ENCODE peak calls at places on chromosomes 11 and 22, in nine cellular contexts. One of them, this sample, is unnamed.

GRCh38 chr11:21133722-21134121 is 464.3 kb downstream of the NELL1 start:
- DNase-seq in fibroblast of the aortic adventitia: no peak
- DNase-seq in heart left ventricle: no peak
- DNase-seq in RWPE1: no peak
- DNase-seq in lower lobe of right lung: no peak
- DNase-seq in tibial nerve: no peak
- DNase-seq in brain microvascular endothelial cell: no peak
- DNase-seq in activated B cell treated with CpG ODN at 0.5 μM for 24 hours: no peak
- DNase-seq in astrocyte of the spinal cord: no peak
- DNase-seq in this sample: no peak

GRCh38 chr22:16601437-16602223 is 9.0 kb upstream of the CCT8L2 start:
- DNase-seq in fibroblast of the aortic adventitia: peak
- DNase-seq in heart left ventricle: peak
- DNase-seq in RWPE1: no peak
- DNase-seq in lower lobe of right lung: peak
- DNase-seq in tibial nerve: no peak
- DNase-seq in brain microvascular endothelial cell: no peak
- DNase-seq in activated B cell treated with CpG ODN at 0.5 μM for 24 hours: no peak
- DNase-seq in astrocyte of the spinal cord: no peak
- DNase-seq in this sample: no peak

GRCh38 chr22:23218867-23219251 is 38.5 kb downstream of the BCR start:
- DNase-seq in fibroblast of the aortic adventitia: no peak
- DNase-seq in heart left ventricle: no peak
- DNase-seq in RWPE1: no peak
- DNase-seq in lower lobe of right lung: peak
- DNase-seq in tibial nerve: no peak
- DNase-seq in brain microvascular endothelial cell: no peak
- DNase-seq in activated B cell treated with CpG ODN at 0.5 μM for 24 hours: no peak
- DNase-seq in astrocyte of the spinal cord: peak
- DNase-seq in this sample: peak

GRCh38 chr11:115775846-115776245 is 271.6 kb upstream of the CADM1 start:
- DNase-seq in fibroblast of the aortic adventitia: no peak
- DNase-seq in heart left ventricle: no peak
- DNase-seq in RWPE1: no peak
- DNase-seq in lower lobe of right lung: no peak
- DNase-seq in tibial nerve: no peak
- DNase-seq in brain microvascular endothelial cell: no peak
- DNase-seq in activated B cell treated with CpG ODN at 0.5 μM for 24 hours: no peak
- DNase-seq in astrocyte of the spinal cord: no peak
- DNase-seq in this sample: no peak

GRCh38 chr11:114239632-114240224 is 56.5 kb upstream of the NNMT start:
- DNase-seq in fibroblast of the aortic adventitia: no peak
- DNase-seq in heart left ventricle: no peak
- DNase-seq in RWPE1: no peak
- DNase-seq in lower lobe of right lung: no peak
- DNase-seq in tibial nerve: no peak
- DNase-seq in brain microvascular endothelial cell: no peak
- DNase-seq in activated B cell treated with CpG ODN at 0.5 μM for 24 hours: no peak
- DNase-seq in astrocyte of the spinal cord: no peak
- DNase-seq in this sample: no peak

GRCh38 chr11:30342736-30343166 is 19.8 kb downstream of the ARL14EP start:
- DNase-seq in fibroblast of the aortic adventitia: no peak
- DNase-seq in heart left ventricle: no peak
- DNase-seq in RWPE1: no peak
- DNase-seq in lower lobe of right lung: no peak
- DNase-seq in tibial nerve: no peak
- DNase-seq in brain microvascular endothelial cell: no peak
- DNase-seq in activated B cell treated with CpG ODN at 0.5 μM for 24 hours: no peak
- DNase-seq in astrocyte of the spinal cord: no peak
- DNase-seq in this sample: no peak

GRCh38 chr22:30949934-30950660 is 18.5 kb downstream of the MORC2 start:
- DNase-seq in fibroblast of the aortic adventitia: no peak
- DNase-seq in heart left ventricle: no peak
- DNase-seq in RWPE1: no peak
- DNase-seq in lower lobe of right lung: no peak
- DNase-seq in tibial nerve: no peak
- DNase-seq in brain microvascular endothelial cell: no peak
- DNase-seq in activated B cell treated with CpG ODN at 0.5 μM for 24 hours: no peak
- DNase-seq in astrocyte of the spinal cord: no peak
- DNase-seq in this sample: no peak

GRCh38 chr11:83827940-83828554 is 541.9 kb upstream of the CCDC90B start:
- DNase-seq in fibroblast of the aortic adventitia: peak
- DNase-seq in heart left ventricle: no peak
- DNase-seq in RWPE1: peak
- DNase-seq in lower lobe of right lung: no peak
- DNase-seq in tibial nerve: no peak
- DNase-seq in brain microvascular endothelial cell: peak
- DNase-seq in activated B cell treated with CpG ODN at 0.5 μM for 24 hours: no peak
- DNase-seq in astrocyte of the spinal cord: peak
- DNase-seq in this sample: no peak

GRCh38 chr11:116070555-116070954 is 566.3 kb upstream of the CADM1 start:
- DNase-seq in fibroblast of the aortic adventitia: no peak
- DNase-seq in heart left ventricle: no peak
- DNase-seq in RWPE1: no peak
- DNase-seq in lower lobe of right lung: no peak
- DNase-seq in tibial nerve: no peak
- DNase-seq in brain microvascular endothelial cell: no peak
- DNase-seq in activated B cell treated with CpG ODN at 0.5 μM for 24 hours: no peak
- DNase-seq in astrocyte of the spinal cord: no peak
- DNase-seq in this sample: no peak

GRCh38 chr11:68457898-68458249 is 2.7 kb upstream of the PPP6R3 start:
- DNase-seq in fibroblast of the aortic adventitia: no peak
- DNase-seq in heart left ventricle: no peak
- DNase-seq in RWPE1: no peak
- DNase-seq in lower lobe of right lung: peak
- DNase-seq in tibial nerve: no peak
- DNase-seq in brain microvascular endothelial cell: no peak
- DNase-seq in activated B cell treated with CpG ODN at 0.5 μM for 24 hours: no peak
- DNase-seq in astrocyte of the spinal cord: no peak
- DNase-seq in this sample: no peak

GRCh38 chr22:21587803-21588611 is 20.5 kb downstream of the UBE2L3 start:
- DNase-seq in fibroblast of the aortic adventitia: peak
- DNase-seq in heart left ventricle: no peak
- DNase-seq in RWPE1: no peak
- DNase-seq in lower lobe of right lung: no peak
- DNase-seq in tibial nerve: no peak
- DNase-seq in brain microvascular endothelial cell: no peak
- DNase-seq in activated B cell treated with CpG ODN at 0.5 μM for 24 hours: peak
- DNase-seq in astrocyte of the spinal cord: no peak
- DNase-seq in this sample: no peak

GRCh38 chr11:112538529-112538928 is 277.9 kb upstream of the PLET1 start:
- DNase-seq in fibroblast of the aortic adventitia: no peak
- DNase-seq in heart left ventricle: no peak
- DNase-seq in RWPE1: no peak
- DNase-seq in lower lobe of right lung: no peak
- DNase-seq in tibial nerve: no peak
- DNase-seq in brain microvascular endothelial cell: no peak
- DNase-seq in activated B cell treated with CpG ODN at 0.5 μM for 24 hours: no peak
- DNase-seq in astrocyte of the spinal cord: no peak
- DNase-seq in this sample: no peak

GRCh38 chr11:67160872-67161783 is 42.1 kb downstream of the KDM2A start:
- DNase-seq in fibroblast of the aortic adventitia: no peak
- DNase-seq in heart left ventricle: no peak
- DNase-seq in RWPE1: no peak
- DNase-seq in lower lobe of right lung: no peak
- DNase-seq in tibial nerve: no peak
- DNase-seq in brain microvascular endothelial cell: no peak
- DNase-seq in activated B cell treated with CpG ODN at 0.5 μM for 24 hours: no peak
- DNase-seq in astrocyte of the spinal cord: peak
- DNase-seq in this sample: no peak

GRCh38 chr11:17489729-17490128 is 13.1 kb upstream of the ABCC8 start:
- DNase-seq in fibroblast of the aortic adventitia: no peak
- DNase-seq in heart left ventricle: no peak
- DNase-seq in RWPE1: no peak
- DNase-seq in lower lobe of right lung: no peak
- DNase-seq in tibial nerve: no peak
- DNase-seq in brain microvascular endothelial cell: no peak
- DNase-seq in activated B cell treated with CpG ODN at 0.5 μM for 24 hours: no peak
- DNase-seq in astrocyte of the spinal cord: no peak
- DNase-seq in this sample: no peak

GRCh38 chr11:128882451-128882850 is 8.7 kb upstream of the KCNJ5 start:
- DNase-seq in fibroblast of the aortic adventitia: no peak
- DNase-seq in heart left ventricle: no peak
- DNase-seq in RWPE1: no peak
- DNase-seq in lower lobe of right lung: no peak
- DNase-seq in tibial nerve: no peak
- DNase-seq in brain microvascular endothelial cell: no peak
- DNase-seq in activated B cell treated with CpG ODN at 0.5 μM for 24 hours: no peak
- DNase-seq in astrocyte of the spinal cord: no peak
- DNase-seq in this sample: no peak

GRCh38 chr11:85076535-85077330 is 550.4 kb downstream of the DLG2 start:
- DNase-seq in fibroblast of the aortic adventitia: peak
- DNase-seq in heart left ventricle: peak
- DNase-seq in RWPE1: no peak
- DNase-seq in lower lobe of right lung: no peak
- DNase-seq in tibial nerve: no peak
- DNase-seq in brain microvascular endothelial cell: peak
- DNase-seq in activated B cell treated with CpG ODN at 0.5 μM for 24 hours: no peak
- DNase-seq in astrocyte of the spinal cord: peak
- DNase-seq in this sample: peak

GRCh38 chr11:44589301-44589700 is 23.8 kb downstream of the CD82 start:
- DNase-seq in fibroblast of the aortic adventitia: no peak
- DNase-seq in heart left ventricle: no peak
- DNase-seq in RWPE1: no peak
- DNase-seq in lower lobe of right lung: no peak
- DNase-seq in tibial nerve: no peak
- DNase-seq in brain microvascular endothelial cell: peak
- DNase-seq in activated B cell treated with CpG ODN at 0.5 μM for 24 hours: no peak
- DNase-seq in astrocyte of the spinal cord: peak
- DNase-seq in this sample: no peak

DNA sequence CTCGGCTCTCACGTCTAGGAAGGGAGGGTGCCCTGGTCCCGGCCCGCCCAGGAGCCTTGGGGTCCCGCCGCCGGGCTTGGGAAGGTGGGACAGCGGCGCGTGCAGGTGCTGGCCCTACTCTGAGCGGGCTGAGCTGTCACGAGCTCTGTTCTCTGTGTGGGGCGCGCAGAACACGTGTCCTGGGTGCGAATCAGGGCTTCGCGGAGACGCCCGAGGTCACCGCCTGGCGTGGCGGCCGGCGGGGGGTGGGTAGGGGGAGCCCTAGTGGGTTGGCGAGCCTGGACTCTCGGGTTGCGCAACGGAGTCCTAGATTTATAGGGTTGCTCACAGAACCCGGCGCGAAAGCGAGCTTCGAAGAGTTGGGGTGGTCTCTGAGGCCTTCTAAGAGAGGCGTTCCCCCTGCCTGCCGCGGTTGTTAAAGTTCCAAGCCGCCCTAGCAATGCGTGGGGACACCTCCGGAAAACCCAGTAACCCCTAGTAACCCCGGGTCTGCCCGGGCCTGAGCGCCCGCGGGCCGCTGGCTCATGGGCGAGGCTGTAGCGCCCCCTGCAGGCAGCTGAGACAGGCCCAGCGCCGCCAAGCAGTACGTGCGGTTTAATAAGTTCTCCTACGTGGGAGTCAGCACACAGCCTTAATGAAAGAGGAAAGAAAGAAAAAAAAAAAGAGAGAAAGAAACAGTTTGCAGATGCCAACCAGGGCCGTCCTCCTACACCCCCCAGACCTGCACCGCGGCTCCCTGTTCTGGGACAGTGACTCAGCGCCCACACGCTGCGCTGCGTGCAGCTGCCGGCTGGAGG is 2.7 kb downstream of the ADM start:
- DNase-seq in fibroblast of the aortic adventitia: peak
- DNase-seq in heart left ventricle: peak
- DNase-seq in RWPE1: peak
- DNase-seq in lower lobe of right lung: peak
- DNase-seq in tibial nerve: peak
- DNase-seq in brain microvascular endothelial cell: peak
- DNase-seq in activated B cell treated with CpG ODN at 0.5 μM for 24 hours: peak
- DNase-seq in astrocyte of the spinal cord: peak
- DNase-seq in this sample: peak
- TF ChIP-seq CTCF in fibroblast of the aortic adventitia: peak
- TF ChIP-seq CTCF in heart left ventricle: peak
- TF ChIP-seq CTCF in RWPE1: peak
- TF ChIP-seq CTCF in lower lobe of right lung: peak
- TF ChIP-seq CTCF in tibial nerve: peak
- TF ChIP-seq CTCF in brain microvascular endothelial cell: peak
- TF ChIP-seq CTCF in activated B cell treated with CpG ODN at 0.5 μM for 24 hours: peak
- TF ChIP-seq CTCF in astrocyte of the spinal cord: peak
- TF ChIP-seq CTCF in this sample: peak

GRCh38 chr11:74877132-74877531 is 71.8 kb downstream of the XRRA1 start:
- DNase-seq in fibroblast of the aortic adventitia: no peak
- DNase-seq in heart left ventricle: no peak
- DNase-seq in RWPE1: no peak
- DNase-seq in lower lobe of right lung: no peak
- DNase-seq in tibial nerve: no peak
- DNase-seq in brain microvascular endothelial cell: peak
- DNase-seq in activated B cell treated with CpG ODN at 0.5 μM for 24 hours: no peak
- DNase-seq in astrocyte of the spinal cord: peak
- DNase-seq in this sample: no peak
- TF ChIP-seq CTCF in fibroblast of the aortic adventitia: peak
- TF ChIP-seq CTCF in heart left ventricle: peak
- TF ChIP-seq CTCF in RWPE1: peak
- TF ChIP-seq CTCF in lower lobe of right lung: peak
- TF ChIP-seq CTCF in tibial nerve: peak
- TF ChIP-seq CTCF in brain microvascular endothelial cell: peak
- TF ChIP-seq CTCF in activated B cell treated with CpG ODN at 0.5 μM for 24 hours: no peak
- TF ChIP-seq CTCF in astrocyte of the spinal cord: peak
- TF ChIP-seq CTCF in this sample: peak

GRCh38 chr11:102630598-102631448 is 5.7 kb upstream of the MMP20 start:
- DNase-seq in fibroblast of the aortic adventitia: no peak
- DNase-seq in heart left ventricle: no peak
- DNase-seq in RWPE1: no peak
- DNase-seq in lower lobe of right lung: no peak
- DNase-seq in tibial nerve: no peak
- DNase-seq in brain microvascular endothelial cell: no peak
- DNase-seq in activated B cell treated with CpG ODN at 0.5 μM for 24 hours: no peak
- DNase-seq in astrocyte of the spinal cord: no peak
- DNase-seq in this sample: no peak
- TF ChIP-seq CTCF in fibroblast of the aortic adventitia: no peak
- TF ChIP-seq CTCF in heart left ventricle: no peak
- TF ChIP-seq CTCF in RWPE1: no peak
- TF ChIP-seq CTCF in lower lobe of right lung: no peak
- TF ChIP-seq CTCF in tibial nerve: no peak
- TF ChIP-seq CTCF in brain microvascular endothelial cell: no peak
- TF ChIP-seq CTCF in activated B cell treated with CpG ODN at 0.5 μM for 24 hours: no peak
- TF ChIP-seq CTCF in astrocyte of the spinal cord: no peak
- TF ChIP-seq CTCF in this sample: no peak

DNA sequence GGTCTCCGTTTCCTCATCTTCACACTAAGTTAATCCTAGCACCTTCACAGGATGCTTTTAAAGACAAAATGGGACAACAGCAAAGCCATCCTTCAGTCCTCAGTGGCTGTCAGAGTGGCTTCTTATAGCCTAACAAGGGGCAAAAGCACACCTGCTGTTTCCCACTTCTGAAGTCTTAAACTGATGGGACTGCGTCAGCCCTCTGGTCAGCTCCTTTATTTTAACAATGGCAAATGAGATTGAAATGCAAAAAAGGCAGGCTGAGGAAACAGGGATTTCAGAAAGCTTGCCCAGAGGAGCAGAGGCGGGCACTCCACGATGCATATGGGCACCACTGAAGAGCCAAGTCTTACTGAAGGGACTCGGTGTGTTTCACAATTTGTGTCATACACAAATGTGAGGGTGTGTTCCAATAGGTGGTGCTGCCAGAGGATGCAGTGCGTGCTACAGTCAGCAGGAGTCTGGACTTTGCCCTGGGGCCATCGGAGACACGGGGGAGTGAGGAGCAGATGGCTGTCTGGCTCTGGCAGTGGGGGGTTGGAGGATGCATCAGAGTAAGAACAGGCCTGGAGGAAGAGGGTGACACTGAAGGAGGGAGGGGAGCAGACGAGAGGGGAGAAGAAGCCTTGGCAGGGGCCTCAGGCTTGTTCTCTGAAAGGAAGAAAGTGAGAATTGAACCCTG is 47.3 kb downstream of the TENM4 start:
- DNase-seq in fibroblast of the aortic adventitia: no peak
- DNase-seq in heart left ventricle: no peak
- DNase-seq in RWPE1: no peak
- DNase-seq in lower lobe of right lung: no peak
- DNase-seq in tibial nerve: no peak
- DNase-seq in brain microvascular endothelial cell: no peak
- DNase-seq in activated B cell treated with CpG ODN at 0.5 μM for 24 hours: no peak
- DNase-seq in astrocyte of the spinal cord: no peak
- DNase-seq in this sample: no peak
- TF ChIP-seq CTCF in fibroblast of the aortic adventitia: no peak
- TF ChIP-seq CTCF in heart left ventricle: no peak
- TF ChIP-seq CTCF in RWPE1: no peak
- TF ChIP-seq CTCF in lower lobe of right lung: no peak
- TF ChIP-seq CTCF in tibial nerve: no peak
- TF ChIP-seq CTCF in brain microvascular endothelial cell: peak
- TF ChIP-seq CTCF in activated B cell treated with CpG ODN at 0.5 μM for 24 hours: no peak
- TF ChIP-seq CTCF in astrocyte of the spinal cord: no peak
- TF ChIP-seq CTCF in this sample: no peak